ENCODE peak calls at places on chromosomes 3 and 15, in six cellular contexts. S is psoas muscle, Y is nephron progenitor cell, I is heart right ventricle, L is hepatocyte, O is GM20000. M is an unnamed sample.

GRCh38 chr3:54862526-54862925 is 65.3 kb downstream of the LRTM1 start:
- DNase-seq in S (no peak), Y (no peak), I (no peak), L (no peak), O (no peak), M (no peak)

GRCh38 chr3:72224804-72225509 is 440.0 kb upstream of the PROK2 start:
- DNase-seq in S (no peak), Y (no peak), I (no peak), L (no peak), O (no peak), M (no peak)

GRCh38 chr15:65829150-65829764 is 37.2 kb upstream of the DENND4A start:
- DNase-seq in S (no peak), Y (no peak), I (no peak), L (peak), O (peak), M (no peak)

GRCh38 chr3:131349946-131350347 is 31.6 kb upstream of the NUDT16 start:
- DNase-seq in S (peak), Y (no peak), I (peak), L (peak), O (no peak), M (no peak)

GRCh38 chr3:150370129-150370602 is 37.9 kb upstream of the TSC22D2 start:
- DNase-seq in S (peak), Y (peak), I (peak), L (peak), O (no peak), M (no peak)

GRCh38 chr3:23840521-23840920 is 34.8 kb downstream of the UBE2E1 start:
- DNase-seq in S (no peak), Y (no peak), I (no peak), L (peak), O (no peak), M (no peak)

GRCh38 chr3:165446555-165446954 is 250.4 kb upstream of the SLITRK3 start:
- DNase-seq in S (no peak), Y (no peak), I (no peak), L (no peak), O (no peak), M (no peak)

GRCh38 chr15:64029111-64029510 is 17.2 kb downstream of the DAPK2 start:
- DNase-seq in S (no peak), Y (no peak), I (no peak), L (no peak), O (no peak), M (no peak)

GRCh38 chr3:111621535-111621934 is 26.4 kb upstream of the ZBED2 start:
- DNase-seq in S (no peak), Y (peak), I (no peak), L (no peak), O (no peak), M (no peak)

GRCh38 chr3:146160233-146160963 is 586 bp downstream of the PLOD2 start:
- DNase-seq in S (peak), Y (peak), I (peak), L (peak), O (peak), M (peak)

GRCh38 chr15:78955355-78955754 is 10.5 kb upstream of the CTSH start:
- DNase-seq in S (no peak), Y (no peak), I (no peak), L (no peak), O (no peak), M (no peak)

GRCh38 chr3:78895528-78895927 is 872.3 kb downstream of the ROBO1 start:
- DNase-seq in S (no peak), Y (no peak), I (no peak), L (no peak), O (no peak), M (no peak)

GRCh38 chr15:79702621-79703020 is 194.2 kb downstream of the MTHFS start:
- DNase-seq in S (no peak), Y (no peak), I (no peak), L (no peak), O (no peak), M (no peak)

GRCh38 chr15:82894971-82895520 is 57.5 kb downstream of the HOMER2 start:
- DNase-seq in S (no peak), Y (no peak), I (no peak), L (no peak), O (no peak), M (no peak)

GRCh38 chr15:83352124-83352523 is 67.7 kb upstream of the BNC1 start:
- DNase-seq in S (no peak), Y (no peak), I (no peak), L (no peak), O (no peak), M (no peak)

GRCh38 chr15:36757189-36757814 is 177.9 kb downstream of the CDIN1 start:
- DNase-seq in S (no peak), Y (no peak), I (no peak), L (no peak), O (no peak), M (no peak)

GRCh38 chr3:32557640-32558352 is 12.9 kb downstream of the DYNC1LI1 start:
- DNase-seq in S (no peak), Y (no peak), I (no peak), L (peak), O (no peak), M (no peak)

GRCh38 chr15:72770673-72771328 is 12.8 kb downstream of the ADPGK start:
- DNase-seq in S (no peak), Y (no peak), I (no peak), L (no peak), O (no peak), M (no peak)

GRCh38 chr15:81224232-81224631 is 27.6 kb downstream of the IL16 start:
- DNase-seq in S (peak), Y (no peak), I (peak), L (no peak), O (no peak), M (no peak)

GRCh38 chr3:187951452-187952190 is 202.3 kb upstream of the LPP start:
- DNase-seq in S (no peak), Y (no peak), I (no peak), L (no peak), O (no peak), M (no peak)

GRCh38 chr3:80771085-80771484 is 990.4 kb downstream of the GBE1 start:
- DNase-seq in S (no peak), Y (no peak), I (no peak), L (peak), O (no peak), M (no peak)

GRCh38 chr15:98177950-98178848 is 217.7 kb downstream of the ARRDC4 start:
- DNase-seq in S (no peak), Y (peak), I (peak), L (peak), O (peak), M (no peak)

GRCh38 chr15:75736256-75736655 is 23.6 kb upstream of the CSPG4 start:
- DNase-seq in S (no peak), Y (no peak), I (no peak), L (no peak), O (no peak), M (no peak)

GRCh38 chr15:96353931-96354730 is 23.6 kb downstream of the NR2F2 start:
- DNase-seq in S (peak), Y (peak), I (no peak), L (peak), O (no peak), M (peak)

GRCh38 chr3:65776494-65776893 is 262.2 kb downstream of the MAGI1 start:
- DNase-seq in S (no peak), Y (no peak), I (no peak), L (no peak), O (no peak), M (no peak)

GRCh38 chr15:40105517-40106202 is 3.0 kb downstream of the BMF start:
- DNase-seq in S (no peak), Y (no peak), I (no peak), L (no peak), O (peak), M (no peak)

GRCh38 chr3:150409527-150410310 is 1.6 kb downstream of the TSC22D2 start:
- DNase-seq in S (peak), Y (peak), I (peak), L (peak), O (peak), M (peak)

GRCh38 chr3:139110072-139110830 is 65.6 kb upstream of the PRR23C start:
- DNase-seq in S (no peak), Y (no peak), I (peak), L (no peak), O (no peak), M (peak)

GRCh38 chr15:76903251-76903681 is 1.9 kb downstream of the SCAPER start:
- DNase-seq in S (no peak), Y (no peak), I (no peak), L (peak), O (peak), M (no peak)

GRCh38 chr3:115989927-115990326 is 366.6 kb downstream of the GAP43 start:
- DNase-seq in S (no peak), Y (no peak), I (no peak), L (no peak), O (no peak), M (no peak)

GRCh38 chr3:17166369-17166768 is 281.6 kb downstream of the PLCL2 start:
- DNase-seq in S (no peak), Y (no peak), I (no peak), L (no peak), O (no peak), M (no peak)

GRCh38 chr15:84797212-84797611 is 19.9 kb upstream of the ALPK3 start:
- DNase-seq in S (no peak), Y (no peak), I (no peak), L (no peak), O (no peak), M (no peak)

GRCh38 chr3:167711439-167711838 is 23.3 kb downstream of the PDCD10 start:
- DNase-seq in S (no peak), Y (no peak), I (no peak), L (no peak), O (no peak), M (no peak)
- TF ChIP-seq CTCF in S (no peak), Y (no peak), I (no peak), L (no peak), O (no peak), M (no peak)

GRCh38 chr3:13200465-13200864 is 127.2 kb upstream of the IQSEC1 start:
- DNase-seq in S (no peak), Y (no peak), I (no peak), L (no peak), O (no peak), M (no peak)

GRCh38 chr3:13199899-13200451 is 126.7 kb upstream of the IQSEC1 start:
- DNase-seq in S (no peak), Y (no peak), I (no peak), L (no peak), O (no peak), M (no peak)

GRCh38 chr3:13202744-13203397 is 129.6 kb upstream of the IQSEC1 start:
- DNase-seq in S (no peak), Y (no peak), I (no peak), L (no peak), O (no peak), M (no peak)

GRCh38 chr3:13199006-13199776 is 126.0 kb upstream of the IQSEC1 start:
- DNase-seq in S (no peak), Y (no peak), I (no peak), L (no peak), O (no peak), M (no peak)

GRCh38 chr3:13200951-13201350 is 127.7 kb upstream of the IQSEC1 start:
- DNase-seq in S (no peak), Y (peak), I (no peak), L (no peak), O (no peak), M (no peak)
- TF ChIP-seq CTCF in S (no peak), Y (peak), I (no peak), L (peak), O (no peak), M (peak)

GRCh38 chr3:171809513-171810277 is 588 bp downstream of the PLD1 start:
- DNase-seq in S (peak), Y (peak), I (peak), L (peak), O (peak), M (peak)
- TF ChIP-seq CTCF in S (peak), Y (no peak), I (no peak), L (peak), O (no peak), M (no peak)

GRCh38 chr3:153673853-153674252 is 447.3 kb upstream of the ARHGEF26 start:
- DNase-seq in S (no peak), Y (no peak), I (no peak), L (peak), O (no peak), M (no peak)

GRCh38 chr3:153670577-153670976 is 450.6 kb upstream of the ARHGEF26 start:
- DNase-seq in S (no peak), Y (no peak), I (no peak), L (no peak), O (no peak), M (no peak)

GRCh38 chr3:153667341-153667740 is 453.8 kb upstream of the ARHGEF26 start:
- DNase-seq in S (no peak), Y (no peak), I (no peak), L (peak), O (no peak), M (no peak)

GRCh38 chr3:153666911-153667310 is 454.3 kb upstream of the ARHGEF26 start:
- DNase-seq in S (no peak), Y (no peak), I (no peak), L (no peak), O (no peak), M (no peak)

GRCh38 chr3:153669527-153669926 is 451.7 kb upstream of the ARHGEF26 start:
- DNase-seq in S (no peak), Y (no peak), I (no peak), L (no peak), O (no peak), M (no peak)
- TF ChIP-seq CTCF in S (no peak), Y (peak), I (no peak), L (peak), O (no peak), M (peak)

DNA sequence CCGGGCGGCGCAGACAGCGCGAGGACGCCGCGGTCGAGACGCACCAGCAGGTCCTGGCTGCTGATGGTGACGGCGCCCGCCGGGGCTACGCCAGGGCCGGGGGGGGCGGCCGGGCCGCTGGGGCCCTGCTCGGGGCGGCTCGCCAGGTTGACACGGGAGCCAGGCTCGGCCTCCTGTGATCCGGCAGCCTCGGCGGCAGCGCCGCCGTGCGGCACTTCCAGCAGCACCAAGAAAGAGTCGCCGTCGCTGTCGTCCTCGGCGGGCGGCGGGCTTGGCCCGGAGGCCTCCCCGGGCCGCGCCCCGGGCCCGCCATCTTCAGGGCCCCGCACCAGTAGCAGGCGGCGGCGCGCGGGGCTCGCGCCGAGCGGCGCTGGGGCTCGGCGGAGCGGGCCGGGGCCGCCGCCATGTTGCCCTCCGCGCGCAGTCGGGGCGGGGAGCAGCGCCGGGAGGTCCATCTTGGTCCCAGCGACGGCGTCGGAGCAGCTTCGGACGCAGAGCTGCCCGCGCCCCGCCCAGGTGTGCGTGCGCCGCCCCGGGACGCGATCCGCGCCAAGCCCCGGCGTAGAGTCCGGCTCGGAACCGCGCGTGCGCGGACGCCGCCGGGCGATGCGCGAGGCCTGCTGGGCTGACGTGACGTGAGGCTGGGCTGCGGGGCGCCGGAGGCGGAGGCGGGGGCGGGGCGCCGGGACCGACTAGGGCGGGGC is at the start of gene ZXDC:
- DNase-seq in S (peak), Y (peak), I (peak), L (peak), O (peak), M (peak)
- TF ChIP-seq CTCF in S (peak), Y (no peak), I (no peak), L (peak), O (peak), M (peak)

M was measured in type B pancreatic cell.